ENCODE peak calls at places on chromosome 18, in seven cellular contexts. C is NCI-H1694 treated with DMSO at 0.1 percent for 48 hours, P is foreskin fibroblast, T is DMS 273 treated with DMSO at 0.1 percent for 48 hours, O is chondrocyte, W is epithelial cell of esophagus, E is mucosa of gallbladder. K is an unnamed sample.

GRCh38 chr18:6414723-6415362 is at the start of gene L3MBTL4:
- DNase-seq in C (peak), W (no peak), E (peak), T (peak), P (no peak), O (no peak), K (no peak)

GRCh38 chr18:32893915-32894314 is 121.1 kb upstream of the KLHL14 start:
- DNase-seq in E (no peak), T (no peak), C (no peak), P (no peak), O (no peak), W (peak), K (peak)

GRCh38 chr18:37492952-37493351 is 72.6 kb downstream of the CELF4 start:
- DNase-seq in P (no peak), O (no peak), T (no peak), E (no peak), C (no peak), W (no peak), K (no peak)

GRCh38 chr18:13377496-13377895 is 158.9 kb downstream of the LDLRAD4 start:
- DNase-seq in W (no peak), E (no peak), P (no peak), O (no peak), C (no peak), T (no peak), K (no peak)

GRCh38 chr18:65750421-65751144 is at the start of gene CDH7:
- DNase-seq in P (no peak), E (no peak), T (peak), W (peak), C (peak), O (peak), K (no peak)

GRCh38 chr18:22285299-22286140 is 116.1 kb downstream of the GATA6 start:
- DNase-seq in T (no peak), C (no peak), E (no peak), W (peak), P (no peak), O (no peak), K (no peak)

GRCh38 chr18:23143059-23143831 is 8.0 kb downstream of the CABLES1 start:
- DNase-seq in P (no peak), W (peak), T (no peak), E (peak), C (no peak), O (no peak), K (peak)

GRCh38 chr18:57497372-57498294 is 62.5 kb downstream of the ONECUT2 start:
- DNase-seq in T (no peak), E (no peak), W (peak), P (peak), C (no peak), O (no peak), K (peak)

GRCh38 chr18:13892098-13892497 is 23.2 kb downstream of the MC2R start:
- DNase-seq in T (no peak), W (no peak), O (no peak), P (no peak), C (no peak), E (no peak), K (no peak)

GRCh38 chr18:10242922-10243680 is 211.3 kb upstream of the APCDD1 start:
- DNase-seq in P (no peak), W (peak), O (no peak), C (no peak), T (no peak), E (no peak), K (no peak)

GRCh38 chr18:50465211-50466153 is 90.6 kb downstream of the SKA1 start:
- DNase-seq in T (no peak), C (no peak), W (peak), P (no peak), O (no peak), E (no peak), K (no peak)

GRCh38 chr18:70423988-70424387 is 135.1 kb downstream of the SOCS6 start:
- DNase-seq in O (no peak), P (peak), W (peak), T (no peak), C (no peak), E (peak), K (no peak)

GRCh38 chr18:13605477-13605876 is 120.9 kb downstream of the FAM210A start:
- DNase-seq in P (no peak), T (no peak), E (no peak), O (no peak), W (no peak), C (no peak), K (no peak)

GRCh38 chr18:2471523-2471922 is 99.8 kb downstream of the METTL4 start:
- DNase-seq in O (no peak), W (peak), P (no peak), T (no peak), E (no peak), C (no peak), K (no peak)

GRCh38 chr18:46502444-46502843 is 154.6 kb downstream of the LOXHD1 start:
- DNase-seq in E (no peak), T (no peak), W (peak), C (no peak), P (no peak), O (no peak), K (no peak)

GRCh38 chr18:7273301-7273911 is 42.5 kb downstream of the LRRC30 start:
- DNase-seq in E (peak), P (peak), O (no peak), W (peak), T (no peak), C (no peak), K (peak)

GRCh38 chr18:71784777-71785176 is 759.4 kb downstream of the CBLN2 start:
- DNase-seq in P (no peak), E (no peak), O (no peak), C (no peak), W (peak), T (no peak), K (no peak)

GRCh38 chr18:22170421-22171262 is 1.3 kb downstream of the GATA6 start:
- DNase-seq in P (peak), E (no peak), T (no peak), O (no peak), C (no peak), W (peak), K (no peak)

GRCh38 chr18:50973367-50974126 is 5.7 kb downstream of the ELAC1 start:
- DNase-seq in W (peak), C (no peak), E (peak), T (no peak), P (peak), O (no peak), K (peak)

GRCh38 chr18:26710460-26711096 is 154.9 kb downstream of the AQP4 start:
- DNase-seq in C (no peak), E (no peak), T (no peak), P (no peak), O (no peak), W (no peak), K (no peak)

GRCh38 chr18:26185267-26185666 is 41.0 kb upstream of the TAF4B start:
- DNase-seq in O (no peak), P (no peak), W (peak), T (peak), E (no peak), C (no peak), K (peak)

GRCh38 chr18:75247601-75248421 is 37.2 kb downstream of the TSHZ1 start:
- DNase-seq in O (no peak), T (no peak), P (no peak), C (peak), W (peak), E (no peak), K (peak)

GRCh38 chr18:824179-824578 is 12.1 kb upstream of the YES1 start:
- DNase-seq in C (no peak), P (no peak), O (no peak), T (no peak), W (peak), E (no peak), K (peak)

GRCh38 chr18:23862071-23862470 is 152.5 kb upstream of the TTC39C start:
- DNase-seq in W (peak), T (no peak), P (peak), C (no peak), E (no peak), O (no peak), K (peak)

GRCh38 chr18:24990548-24991219 is 361.3 kb downstream of the ZNF521 start:
- DNase-seq in W (no peak), P (no peak), T (no peak), O (no peak), C (no peak), E (no peak), K (no peak)

GRCh38 chr18:36295880-36296301 is 1.6 kb upstream of the FHOD3 start:
- DNase-seq in E (no peak), C (no peak), P (no peak), W (no peak), T (no peak), O (no peak), K (no peak)